ENCODE peak calls at places on chromosomes 7 and 10, in ten cellular contexts. T is CD8-positive, alpha-beta T cell; L is gastrocnemius medialis; Q is lower lobe of right lung; G is heart right ventricle; E is PC-3; P is K562; H is cardiac muscle cell; Y is HepG2; B is fibroblast of lung. M is an unnamed sample.

GRCh38 chr10:35442592-35442991 is 106.3 kb downstream of the CCNY start:
- DNase-seq in Y (no peak), P (no peak), G (no peak), E (no peak), H (no peak), B (no peak), L (no peak), Q (no peak), T (no peak), M (no peak)

GRCh38 chr10:30591249-30591670 is 38.3 kb downstream of the LYZL2 start:
- DNase-seq in H (peak; percentile 63), Y (peak; percentile 65), T (peak; percentile 23), G (peak; percentile 19), Q (no peak), E (peak; percentile 61), B (peak; percentile 64), L (no peak), P (peak; percentile 59), M (peak; percentile 38)

GRCh38 chr10:4247379-4247778 is 462.4 kb upstream of the KLF6 start:
- DNase-seq in G (no peak), Q (no peak), H (no peak), E (no peak), T (no peak), Y (no peak), B (no peak), L (no peak), P (no peak), M (no peak)

GRCh38 chr10:6173203-6173602 is 29.5 kb upstream of the PFKFB3 start:
- DNase-seq in T (peak; percentile 42), B (no peak), Q (no peak), G (no peak), H (peak; percentile 42), Y (peak; percentile 45), E (no peak), P (no peak), L (peak; percentile 58), M (peak; percentile 59)

GRCh38 chr10:91907033-91907594 is 2.2 kb downstream of the FGFBP3 start:
- DNase-seq in H (no peak), T (no peak), Q (no peak), E (no peak), B (no peak), Y (no peak), G (no peak), L (no peak), P (no peak), M (no peak)

GRCh38 chr7:20197125-20197524 is 20.1 kb downstream of the MACC1 start:
- DNase-seq in L (no peak), H (no peak), T (no peak), Y (no peak), E (no peak), G (no peak), P (no peak), B (peak; percentile 48), Q (no peak), M (no peak)

GRCh38 chr7:1642291-1642728 is 27.8 kb upstream of the ELFN1 start:
- DNase-seq in Y (no peak), G (no peak), P (no peak), H (no peak), B (no peak), Q (peak; percentile 31), L (no peak), E (no peak), T (no peak), M (no peak)

GRCh38 chr7:43568529-43568928 is 14.4 kb upstream of the STK17A start:
- DNase-seq in T (no peak), L (no peak), G (no peak), Y (no peak), P (no peak), Q (no peak), B (no peak), H (no peak), E (peak; percentile 93), M (no peak)

GRCh38 chr7:113285411-113285810 is 167.1 kb upstream of the SMIM30 start:
- DNase-seq in Q (no peak), P (no peak), T (no peak), G (no peak), B (no peak), L (no peak), E (no peak), H (no peak), Y (no peak), M (no peak)

GRCh38 chr7:130275826-130276291 is 9.2 kb downstream of the CPA2 start:
- DNase-seq in E (peak; percentile 25), H (no peak), Y (no peak), Q (no peak), B (no peak), T (no peak), L (no peak), P (no peak), G (no peak), M (no peak)

GRCh38 chr10:114405011-114405350 is 679 bp upstream of the AFAP1L2 start:
- DNase-seq in T (no peak), P (no peak), H (no peak), L (no peak), G (no peak), B (no peak), E (no peak), Q (no peak), Y (no peak), M (no peak)

GRCh38 chr10:114402871-114403544 is 1.3 kb downstream of the AFAP1L2 start:
- DNase-seq in P (no peak), L (no peak), H (no peak), G (no peak), Q (no peak), B (no peak), T (no peak), E (no peak), Y (no peak), M (no peak)

GRCh38 chr10:114402233-114402632 is 2.1 kb downstream of the AFAP1L2 start:
- DNase-seq in Q (no peak), B (no peak), P (no peak), G (no peak), T (no peak), E (no peak), H (no peak), L (no peak), Y (no peak), M (no peak)

GRCh38 chr10:114404171-114405010 is at the start of gene AFAP1L2:
- DNase-seq in B (no peak), L (no peak), P (no peak), T (no peak), G (no peak), Y (no peak), Q (no peak), E (peak; percentile 27), H (peak; percentile 64), M (no peak)

GRCh38 chr10:114403545-114404161 is 649 bp downstream of the AFAP1L2 start:
- DNase-seq in G (no peak), Y (no peak), T (no peak), Q (no peak), L (no peak), H (peak; percentile 39), B (no peak), P (no peak), E (no peak), M (no peak)
- H3K27me3 ChIP-seq in G (peaks cover 3% of the 10 kb centered on the region), Y (peaks cover 69% of the 10 kb centered on the region), T (peaks cover 18% of the 10 kb centered on the region), Q (peaks cover 32% of the 10 kb centered on the region), L (peaks cover 38% of the 10 kb centered on the region), H (peaks cover 47% of the 10 kb centered on the region), B (peaks cover 20% of the 10 kb centered on the region), P (no peaks in the 10 kb centered on the region), E (peaks cover 13% of the 10 kb centered on the region), M (peaks cover 58% of the 10 kb centered on the region)

DNA sequence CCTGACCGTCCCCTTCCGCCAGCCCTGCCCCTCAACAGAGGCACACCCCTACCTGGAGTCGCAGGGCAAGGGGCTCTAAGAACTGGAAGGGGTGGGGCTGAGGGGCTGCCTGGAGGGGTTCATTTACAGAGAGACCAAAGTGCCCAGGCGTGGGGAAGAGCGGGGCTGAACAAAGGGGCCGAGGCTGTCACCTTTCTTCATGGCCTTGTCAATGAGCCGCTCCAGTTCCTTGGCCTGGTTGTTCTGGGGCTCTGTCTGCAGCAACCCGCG is 2.3 kb upstream of the CLDN15 start:
- DNase-seq in Q (no peak), L (no peak), P (no peak), G (no peak), T (no peak), H (no peak), E (no peak), B (no peak), Y (no peak), M (no peak)
- H3K27ac ChIP-seq in Q (peak overlapping the region; percentile 79), L (peak overlapping the region; percentile 78), P (peak overlapping the region; percentile 24), G (peak overlapping the region; percentile 81), T (no peak overlapping the region), H (no peak overlapping the region), E (no peak overlapping the region), B (no peak overlapping the region), Y (no peak overlapping the region), M (no peak overlapping the region)

DNA sequence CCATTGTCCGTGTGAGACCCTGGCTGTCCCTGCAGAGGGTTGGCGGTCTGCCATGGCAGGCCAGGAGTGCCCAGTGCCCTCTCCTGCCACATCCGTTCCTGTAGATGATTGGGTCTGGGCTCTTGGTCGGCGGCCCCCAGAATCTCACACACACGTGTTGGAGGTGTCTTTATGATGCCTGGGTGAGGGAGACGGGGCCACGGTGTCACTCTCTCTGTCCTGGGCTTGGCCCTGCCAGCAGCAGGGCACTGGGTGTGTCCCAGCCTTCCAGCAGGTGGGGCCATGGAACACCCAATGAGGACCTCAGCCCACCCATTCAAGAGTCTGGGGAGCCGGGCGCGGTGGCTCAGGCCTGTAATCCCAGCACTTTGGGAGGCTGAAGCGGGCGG is 30.2 kb downstream of the UNC5B start:
- DNase-seq in H (no peak), L (no peak), Q (no peak), E (no peak), Y (no peak), B (no peak), T (no peak), P (no peak), G (no peak), M (no peak)
- TF ChIP-seq CTCF in H (no peak), L (no peak), Q (no peak), E (no peak), Y (peak; percentile 27), B (no peak), T (no peak), P (peak; percentile 19), G (peak; percentile 41), M (no peak)

DNA sequence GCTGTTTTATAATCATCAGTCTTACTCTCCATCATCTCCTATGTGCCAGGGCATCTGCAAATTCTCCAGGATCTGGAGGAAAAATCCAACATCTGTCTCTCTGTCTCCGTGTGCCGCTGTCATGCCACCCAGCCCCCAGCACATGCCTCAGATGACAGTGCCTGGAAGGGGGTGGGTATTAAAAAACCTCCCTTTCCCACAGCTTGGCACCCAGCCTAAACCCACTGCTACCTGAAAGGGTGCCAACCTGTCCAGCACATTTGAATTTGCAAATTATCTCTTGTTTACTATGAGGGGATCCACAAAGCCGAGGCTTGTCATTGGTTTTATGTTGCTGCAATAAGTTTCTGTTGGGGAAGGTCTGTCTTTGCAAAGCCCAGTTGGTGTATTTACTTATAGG is 73.1 kb downstream of the EMX2 start:
- DNase-seq in P (no peak), Q (no peak), H (no peak), B (no peak), E (no peak), T (no peak), Y (no peak), L (no peak), G (no peak), M (no peak)
- H3K27me3 ChIP-seq in P (peaks cover 4% of the 10 kb centered on the region), Q (peaks cover 14% of the 10 kb centered on the region), H (peaks cover 4% of the 10 kb centered on the region), B (no peaks in the 10 kb centered on the region), E (no peaks in the 10 kb centered on the region), T (no peaks in the 10 kb centered on the region), Y (peaks cover 25% of the 10 kb centered on the region), L (peaks cover 5% of the 10 kb centered on the region), G (peaks cover 6% of the 10 kb centered on the region), M (peaks cover 3% of the 10 kb centered on the region)

GRCh38 chr10:43395571-43396060 is 13.4 kb downstream of the HNRNPF start:
- DNase-seq in P (no peak), H (no peak), Q (no peak), T (peak; percentile 8), L (peak; percentile 16), Y (no peak), G (no peak), E (no peak), B (no peak), M (peak; percentile 18)
- H3K27ac ChIP-seq in P (peak overlapping the region; percentile 96), H (peak overlapping the region; percentile 97), Q (peak overlapping the region; percentile 97), T (peak overlapping the region; percentile 66), L (peak overlapping the region; percentile 96), Y (peak overlapping the region; percentile 99), G (peak overlapping the region; percentile 98), E (peak overlapping the region; percentile 93), B (peak overlapping the region; percentile 90), M (peak overlapping the region; percentile 94)